ENCODE peak calls at places on chromosomes 7 and 10, in four cellular contexts. W is A549, Z is K562, O is HepG2. K is an unnamed sample.

GRCh38 chr10:13830385-13830784 is 243.6 kb downstream of the PRPF18 start:
- DNase-seq in W (no peak), Z (no peak), O (no peak), K (no peak)

GRCh38 chr10:71242621-71243009 is 30.2 kb downstream of the UNC5B start:
- DNase-seq in W (no peak), Z (no peak), O (no peak), K (no peak)

GRCh38 chr7:38163671-38164070 is 14.4 kb upstream of the STARD3NL start:
- DNase-seq in W (no peak), Z (no peak), O (no peak), K (no peak)

GRCh38 chr7:4849390-4849789 is 12.4 kb downstream of the PAPOLB start:
- DNase-seq in W (peak), Z (peak), O (peak), K (peak)

GRCh38 chr7:29345590-29345989 is 151.0 kb downstream of the CHN2 start:
- DNase-seq in W (peak), Z (no peak), O (peak), K (peak)

GRCh38 chr10:4708123-4708759 is 117.8 kb upstream of the AKR1E2 start:
- DNase-seq in W (peak), Z (peak), O (peak), K (peak)

GRCh38 chr7:42198974-42199668 is 37.9 kb downstream of the GLI3 start:
- DNase-seq in W (no peak), Z (no peak), O (no peak), K (no peak)

GRCh38 chr7:114466911-114467310 is 52.3 kb downstream of the FOXP2 start:
- DNase-seq in W (no peak), Z (no peak), O (no peak), K (no peak)

GRCh38 chr7:116592445-116592844 is 67.6 kb downstream of the CAV1 start:
- DNase-seq in W (no peak), Z (no peak), O (no peak), K (peak)

GRCh38 chr7:27198138-27198841 is 1.6 kb downstream of the HOXA13 start:
- DNase-seq in W (no peak), Z (no peak), O (no peak), K (peak)

GRCh38 chr10:127046975-127047877 is 142.0 kb downstream of the DOCK1 start:
- DNase-seq in W (no peak), Z (no peak), O (no peak), K (no peak)

GRCh38 chr7:15313361-15313760 is 248.5 kb downstream of the AGMO start:
- DNase-seq in W (no peak), Z (no peak), O (no peak), K (no peak)

GRCh38 chr10:62348029-62348428 is 26.1 kb upstream of the ZNF365 start:
- DNase-seq in W (no peak), Z (no peak), O (no peak), K (no peak)

GRCh38 chr10:14975672-14976273 is 16.6 kb downstream of the MEIG1 start:
- DNase-seq in W (peak), Z (peak), O (no peak), K (no peak)

GRCh38 chr10:60732240-60733188 is 45.8 kb upstream of the CDK1 start:
- DNase-seq in W (no peak), Z (no peak), O (no peak), K (peak)

GRCh38 chr10:71766717-71767419 is 6.5 kb downstream of the VSIR start:
- DNase-seq in W (peak), Z (peak), O (peak), K (peak)

DNA sequence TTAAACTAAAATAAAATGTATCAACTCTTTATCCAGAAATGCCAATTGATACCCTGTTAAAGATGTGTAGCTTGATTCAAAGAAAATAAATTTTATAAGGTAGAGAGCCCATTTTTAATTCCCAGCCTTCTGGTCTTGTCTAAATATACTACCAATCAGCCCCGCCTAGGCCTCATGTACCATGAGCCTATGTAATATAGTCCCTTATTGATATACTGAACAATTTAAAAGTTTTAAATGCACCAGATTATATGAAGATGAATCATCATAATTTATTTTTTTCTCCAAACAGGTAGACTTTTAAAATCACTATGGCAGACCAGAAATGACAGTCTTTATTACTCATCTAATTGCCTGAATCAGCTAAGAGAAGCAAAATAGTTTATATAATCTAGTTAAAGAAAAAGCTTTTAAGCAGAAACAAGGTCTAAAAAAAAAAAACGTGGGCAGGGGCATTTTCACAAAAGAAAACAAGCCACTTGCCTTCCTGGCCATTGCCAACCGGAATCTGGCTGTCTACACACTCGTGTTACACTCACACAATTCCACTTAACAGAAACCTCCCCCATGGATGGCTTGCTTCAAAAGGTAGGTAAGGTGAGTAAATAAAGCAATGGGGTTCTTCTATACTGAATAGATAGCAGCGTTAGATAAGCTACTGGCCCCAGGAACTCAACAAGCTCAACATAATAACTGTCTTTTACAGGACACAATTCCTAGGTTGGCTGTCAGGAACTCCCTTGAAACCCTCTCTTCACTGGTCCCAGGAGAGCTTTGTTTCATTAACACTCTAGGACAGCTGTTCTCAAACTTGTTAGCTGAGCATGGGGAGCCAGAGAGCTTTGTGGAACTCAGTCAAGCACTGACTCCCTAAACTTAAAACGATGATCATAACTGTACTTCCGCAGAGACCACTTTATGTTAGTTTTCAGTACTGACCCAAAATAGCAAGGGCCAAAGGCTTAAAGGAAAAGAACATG is 37.2 kb downstream of the RAPGEF5 start:
- DNase-seq in W (no peak), Z (no peak), O (no peak), K (no peak)
- H3K4me3 ChIP-seq in W (no peak), Z (no peak), O (no peak), K (no peak)

GRCh38 chr10:95530021-95530420 is 31.1 kb downstream of the SORBS1 start:
- DNase-seq in W (no peak), Z (no peak), O (no peak), K (no peak)
- TF ChIP-seq POLR2A in W (no peak), Z (no peak), O (no peak), K (no peak)

GRCh38 chr10:75658915-75659314 is 227.5 kb downstream of the LRMDA start:
- DNase-seq in W (no peak), Z (no peak), O (no peak), K (no peak)

GRCh38 chr10:75662715-75663114 is 231.3 kb downstream of the LRMDA start:
- DNase-seq in W (no peak), Z (no peak), O (no peak), K (peak)

GRCh38 chr10:75658036-75658435 is 226.6 kb downstream of the LRMDA start:
- DNase-seq in W (no peak), Z (no peak), O (no peak), K (no peak)

GRCh38 chr10:75658496-75658895 is 227.1 kb downstream of the LRMDA start:
- DNase-seq in W (no peak), Z (no peak), O (no peak), K (no peak)

DNA sequence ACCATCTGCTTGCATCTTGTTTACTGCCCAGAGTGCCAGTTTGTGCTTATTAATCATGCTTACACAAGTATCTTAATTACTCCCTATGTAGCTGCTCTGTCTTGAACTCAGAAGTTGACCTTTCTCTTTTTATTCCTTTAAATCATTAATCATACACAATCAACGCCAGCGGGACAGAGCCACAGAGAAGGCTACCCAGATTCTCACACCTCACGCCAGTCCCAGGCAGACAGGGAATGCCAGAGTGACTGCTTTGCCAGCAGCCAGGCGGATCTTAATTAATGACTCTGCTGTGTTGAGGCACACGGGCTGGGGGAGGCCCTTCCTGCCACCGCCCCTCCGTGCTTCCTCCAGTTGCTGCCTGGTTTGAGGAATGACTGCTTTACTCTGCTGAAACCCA is 229.4 kb downstream of the LRMDA start:
- DNase-seq in W (no peak), Z (no peak), O (no peak), K (no peak)
- TF ChIP-seq MYC in W (no peak), Z (no peak), O (no peak), K (no peak)

DNA sequence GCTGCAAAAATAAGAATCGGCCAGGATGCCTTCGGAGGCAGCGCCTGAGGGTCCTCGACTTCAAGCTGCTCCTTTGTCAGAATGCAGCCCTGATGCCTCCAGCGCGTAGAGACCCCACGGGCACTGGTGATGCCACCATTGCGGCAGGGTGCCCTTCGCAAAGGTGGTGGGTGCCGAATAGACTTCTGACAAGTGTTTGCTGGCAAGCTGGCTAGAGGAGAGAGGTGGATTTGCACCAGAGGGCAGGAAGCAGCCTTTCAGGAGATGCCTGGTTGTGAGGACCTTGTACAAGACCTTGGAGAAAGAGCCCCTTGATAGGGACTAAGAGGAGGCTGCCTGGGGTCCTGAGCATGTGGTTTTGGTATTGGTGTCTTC is 103.2 kb upstream of the PPIF start:
- DNase-seq in W (no peak), Z (no peak), O (no peak), K (peak)
- H3K4me3 ChIP-seq in W (no peak), Z (no peak), O (no peak), K (peak)

GRCh38 chr7:112638675-112639400 is 151.4 kb downstream of the TMEM168 start:
- DNase-seq in W (no peak), Z (no peak), O (no peak), K (peak)
- TF ChIP-seq POLR2A in W (no peak), Z (no peak), O (no peak), K (no peak)

GRCh38 chr10:43396061-43396927 is 12.7 kb downstream of the HNRNPF start:
- DNase-seq in W (peak), Z (peak), O (peak), K (peak)
- TF ChIP-seq MYC in W (no peak), Z (peak), O (no peak), K (no peak)

K was measured in NB4.